ENCODE peak calls at places on chromosomes 16 and 17, in six cellular contexts. S, L, Z, Y, O and H are unnamed samples.

GRCh38 chr17:14919049-14919545 is 346.0 kb downstream of the PMP22 start:
- DNase-seq in L (no peak), S (no peak), Z (no peak), Y (no peak), O (no peak), H (no peak)

GRCh38 chr17:74190807-74191206 is 12.7 kb upstream of the RPL38 start:
- DNase-seq in Y (no peak), S (peak), L (peak), Z (no peak), O (no peak), H (no peak)

GRCh38 chr17:63987616-63988478 is 10.3 kb upstream of the PRR29 start:
- DNase-seq in Z (no peak), O (no peak), Y (no peak), L (peak), S (no peak), H (no peak)

GRCh38 chr17:42365136-42365535 is 23.1 kb downstream of the STAT3 start:
- DNase-seq in Y (no peak), Z (no peak), O (peak), S (no peak), L (no peak), H (no peak)

GRCh38 chr16:31268891-31269290 is 9.1 kb downstream of the ITGAM start:
- DNase-seq in O (no peak), L (no peak), Z (no peak), S (peak), Y (no peak), H (no peak)

GRCh38 chr16:73122604-73123386 is 74.9 kb upstream of the ZFHX3 start:
- DNase-seq in O (no peak), L (no peak), S (no peak), Z (peak), Y (no peak), H (no peak)

GRCh38 chr16:30137897-30138296 is 14.9 kb upstream of the MAPK3 start:
- DNase-seq in S (no peak), L (no peak), Y (no peak), O (no peak), Z (no peak), H (no peak)

GRCh38 chr17:4986951-4987766 is at the start of gene CAMTA2:
- DNase-seq in Y (no peak), S (peak), O (peak), Z (peak), L (peak), H (peak)

GRCh38 chr16:14307623-14308356 is 236.7 kb downstream of the MRTFB start:
- DNase-seq in Z (peak), O (no peak), Y (no peak), S (no peak), L (no peak), H (no peak)

GRCh38 chr16:19884611-19885455 is at the start of gene GPRC5B:
- DNase-seq in S (peak), L (peak), Y (no peak), O (peak), Z (peak), H (no peak)

GRCh38 chr17:79622201-79622601 is 11.3 kb upstream of the RBFOX3 start:
- DNase-seq in Y (no peak), L (peak), O (no peak), S (peak), Z (peak), H (no peak)

GRCh38 chr17:31931781-31932180 is 5.0 kb upstream of the SUZ12 start:
- DNase-seq in Y (no peak), Z (no peak), S (no peak), L (no peak), O (peak), H (no peak)

GRCh38 chr17:63697341-63698286 is 2.3 kb downstream of the LIMD2 start:
- DNase-seq in Z (peak), Y (no peak), L (peak), S (peak), O (no peak), H (no peak)

GRCh38 chr17:80195671-80196529 is 24.2 kb downstream of the SGSH start:
- DNase-seq in Z (no peak), L (peak), Y (no peak), O (no peak), S (no peak), H (no peak)

GRCh38 chr16:87344931-87345631 is 27.9 kb upstream of the C16orf95 start:
- DNase-seq in Z (peak), O (no peak), S (peak), Y (no peak), L (no peak), H (no peak)

GRCh38 chr17:18323507-18324139 is 8.5 kb downstream of the SMCR8 start:
- DNase-seq in L (peak), O (no peak), Y (no peak), S (no peak), Z (no peak), H (no peak)

GRCh38 chr17:57782051-57782490 is 37.0 kb upstream of the CCDC182 start:
- DNase-seq in O (no peak), Z (peak), S (no peak), Y (no peak), L (no peak), H (no peak)

GRCh38 chr17:27319536-27320221 is 25.8 kb downstream of the WSB1 start:
- DNase-seq in Y (no peak), Z (peak), S (peak), O (peak), L (peak), H (no peak)

GRCh38 chr17:46045639-46046038 is 46.6 kb downstream of the STH start:
- DNase-seq in S (no peak), O (peak), Y (no peak), Z (no peak), L (no peak), H (no peak)

GRCh38 chr17:33113281-33114010 is 121.8 kb downstream of the SPACA3 start:
- DNase-seq in Z (peak), O (peak), S (no peak), Y (no peak), L (no peak), H (no peak)

GRCh38 chr17:72370819-72371218 is 250.0 kb downstream of the SOX9 start:
- DNase-seq in O (peak), L (no peak), S (no peak), Z (no peak), Y (no peak), H (no peak)

GRCh38 chr17:47957591-47958490 is at the start of gene PRR15L:
- DNase-seq in Z (no peak), S (peak), L (peak), Y (no peak), O (no peak), H (no peak)

GRCh38 chr17:75684249-75684648 is 17.1 kb downstream of the SAP30BP start:
- DNase-seq in Y (no peak), L (no peak), S (no peak), Z (no peak), O (peak), H (no peak)

GRCh38 chr17:63835167-63835720 is 7.2 kb downstream of the SMARCD2 start:
- DNase-seq in Z (no peak), Y (no peak), O (no peak), S (no peak), L (no peak), H (no peak)

GRCh38 chr17:36994438-36994837 is 45.7 kb downstream of the AATF start:
- DNase-seq in S (no peak), Z (no peak), L (no peak), O (peak), Y (peak), H (no peak)

GRCh38 chr16:8522757-8523156 is 67.6 kb downstream of the TMEM114 start:
- DNase-seq in L (no peak), S (no peak), Z (no peak), O (no peak), Y (no peak), H (no peak)

GRCh38 chr17:16286947-16287562 is 66.2 kb downstream of the CENPV start:
- DNase-seq in Y (no peak), O (no peak), L (no peak), S (no peak), Z (peak), H (no peak)

GRCh38 chr17:73901661-73902415 is 257.6 kb upstream of the SDK2 start:
- DNase-seq in L (no peak), Z (peak), S (peak), Y (no peak), O (no peak), H (no peak)

DNA sequence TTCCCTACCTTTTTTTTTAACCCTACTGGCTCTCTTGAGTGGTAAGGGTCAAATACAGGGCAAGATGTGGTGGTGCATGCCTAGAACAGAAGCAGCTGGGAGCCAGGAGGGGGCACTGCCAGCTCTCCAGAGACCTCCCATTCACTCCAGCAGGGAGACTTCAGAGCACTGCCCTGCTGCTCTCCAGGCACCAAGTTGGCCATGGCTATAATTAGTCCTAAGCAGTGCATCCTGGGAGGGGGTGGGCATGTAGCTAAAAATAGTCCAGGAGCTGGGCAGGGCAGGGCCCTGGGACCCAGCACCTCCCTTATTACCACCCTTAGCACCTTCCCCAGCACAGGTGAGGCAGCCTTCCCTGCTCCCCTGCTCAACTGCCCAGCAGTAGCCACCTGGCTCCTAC is 3.5 kb downstream of the CORO6 start:
- DNase-seq in S (peak), Y (no peak), Z (peak), L (no peak), O (peak), H (no peak)
- TF ChIP-seq CTCF in S (no peak), Y (peak), Z (peak), L (no peak), O (peak), H (peak)

DNA sequence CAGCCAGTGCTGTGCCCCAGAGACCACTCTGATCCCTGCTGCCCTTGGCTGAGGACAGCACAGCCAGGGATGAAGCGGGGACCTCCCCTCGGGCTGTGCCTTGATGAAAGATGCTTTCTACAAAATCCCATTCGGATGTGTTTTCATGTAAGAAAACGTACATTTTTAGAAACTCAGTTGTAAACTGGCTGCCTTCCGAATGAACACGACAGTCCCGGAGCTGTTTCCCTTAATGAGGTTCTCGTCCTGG is 181.4 kb downstream of the SEC14L1 start:
- DNase-seq in O (no peak), S (peak), Z (no peak), L (no peak), Y (no peak), H (no peak)
- H3K4me3 ChIP-seq in O (no peak), S (peak), Z (peak), L (peak), Y (peak), H (peak)

GRCh38 chr16:85514601-85515318 is 98.4 kb upstream of the GSE1 start:
- DNase-seq in L (peak), S (peak), Z (peak), O (peak), Y (peak), H (peak)
- TF ChIP-seq CTCF in L (no peak), S (peak), Z (no peak), O (no peak), Y (no peak), H (no peak)

GRCh38 chr17:2924211-2924610 is 128.0 kb downstream of the RAP1GAP2 start:
- DNase-seq in O (peak), S (no peak), Y (no peak), L (peak), Z (no peak), H (no peak)
- H3K4me3 ChIP-seq in O (no peak), S (no peak), Y (no peak), L (no peak), Z (no peak), H (no peak)

GRCh38 chr16:17556276-17557052 is 85.7 kb upstream of the XYLT1 start:
- DNase-seq in O (peak), S (no peak), Y (no peak), Z (no peak), L (no peak), H (no peak)
- TF ChIP-seq CTCF in O (peak), S (peak), Y (peak), Z (peak), L (peak), H (peak)

DNA sequence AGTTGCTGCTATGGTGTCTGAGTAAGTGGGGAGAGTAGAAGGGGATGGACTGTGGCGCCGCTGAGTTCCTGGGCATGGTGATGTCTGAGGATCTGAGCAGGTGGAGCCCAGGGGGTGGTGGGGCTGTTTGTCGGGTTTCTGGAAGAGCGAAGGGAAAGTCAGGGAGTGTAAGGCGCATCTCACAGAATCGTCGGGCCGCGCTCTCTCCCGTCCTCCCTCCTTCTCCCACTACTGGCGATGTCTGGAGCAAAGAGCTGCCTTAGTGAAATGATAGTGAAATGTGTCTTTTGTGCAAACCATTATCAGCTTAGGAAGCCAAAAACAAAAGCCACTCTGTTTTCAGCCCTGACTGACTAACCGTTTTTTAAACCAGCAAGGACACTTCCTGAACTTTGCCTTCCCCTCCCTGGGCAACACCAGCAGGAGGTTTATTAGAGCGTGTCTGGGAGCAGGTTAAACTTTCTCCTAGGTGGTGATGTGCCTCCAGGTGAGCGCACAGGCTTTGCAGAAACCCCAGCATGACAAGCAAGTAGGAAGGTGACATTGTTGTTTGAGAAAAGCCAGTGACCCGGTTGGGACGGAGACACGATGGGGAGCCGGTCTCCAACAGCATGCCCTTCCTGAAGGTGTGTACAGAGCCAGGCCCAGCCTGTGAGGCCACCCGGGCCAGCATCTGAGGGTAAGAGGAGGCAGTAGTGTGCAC is 49.1 kb downstream of the RAB11FIP3 start:
- DNase-seq in L (no peak), Z (no peak), Y (no peak), S (no peak), O (no peak), H (no peak)
- H3K4me3 ChIP-seq in L (peak), Z (no peak), Y (no peak), S (no peak), O (no peak), H (no peak)

GRCh38 chr17:7035591-7036368 is at the start of gene SLC16A13:
- DNase-seq in Y (peak), S (peak), Z (peak), O (peak), L (peak), H (peak)
- TF ChIP-seq CTCF in Y (no peak), S (no peak), Z (no peak), O (no peak), L (no peak), H (no peak)

GRCh38 chr17:40936976-40937375 is 470 bp downstream of the KRT23 start:
- DNase-seq in L (no peak), Z (no peak), Y (no peak), O (no peak), S (no peak), H (no peak)

GRCh38 chr17:40938981-40939380 is 1.5 kb upstream of the KRT23 start:
- DNase-seq in L (no peak), O (peak), S (no peak), Y (peak), Z (no peak), H (no peak)

GRCh38 chr17:40937384-40937819 is at the start of gene KRT23:
- DNase-seq in Z (no peak), L (no peak), O (no peak), S (no peak), Y (no peak), H (no peak)

GRCh38 chr17:40935624-40936023 is 1.8 kb downstream of the KRT23 start:
- DNase-seq in L (no peak), Z (no peak), S (no peak), Y (no peak), O (peak), H (no peak)

GRCh38 chr17:40936437-40936971 is 942 bp downstream of the KRT23 start:
- DNase-seq in S (no peak), Y (no peak), Z (no peak), O (no peak), L (no peak), H (no peak)
- H3K4me3 ChIP-seq in S (no peak), Y (no peak), Z (no peak), O (no peak), L (no peak), H (no peak)

GRCh38 chr17:81927653-81928496 is at the start of gene MAFG:
- DNase-seq in Y (no peak), S (peak), L (peak), Z (peak), O (peak), H (peak)
- TF ChIP-seq CTCF in Y (peak), S (peak), L (no peak), Z (no peak), O (peak), H (peak)